ENCODE peak calls at places on chromosomes 3 and 15, in nine cellular contexts. E is lower lobe of right lung, T is ovary, R is psoas muscle, V is neural progenitor cell, G is RWPE2, L is ascending aorta, S is BE2C, U is testis. J is an unnamed sample. For H3K4me1 and H3K27me3, the result is how much of the 10 kb centered on the place peaks cover.

GRCh38 chr3:40499952-40500351 is 5.9 kb upstream of the ZNF620 start:
- DNase-seq in G (no peak), E (no peak), S (no peak), R (no peak), V (no peak), T (no peak), L (no peak), U (no peak), J (no peak)

GRCh38 chr3:194384569-194385001 is 14.5 kb downstream of the GP5 start:
- DNase-seq in E (no peak), U (no peak), S (no peak), R (no peak), L (peak), G (no peak), V (no peak), T (no peak), J (no peak)

GRCh38 chr3:14148041-14148985 is 23.5 kb downstream of the TMEM43 start:
- DNase-seq in V (peak), T (no peak), U (peak), E (no peak), S (peak), G (no peak), R (no peak), L (no peak), J (no peak)

GRCh38 chr3:37761043-37761442 is 100.6 kb upstream of the CTDSPL start:
- DNase-seq in R (no peak), S (no peak), L (no peak), G (no peak), T (no peak), V (no peak), U (no peak), E (no peak), J (no peak)

GRCh38 chr3:35639251-35640185 is at the start of gene ARPP21:
- DNase-seq in L (peak), R (peak), S (peak), T (no peak), V (peak), G (peak), E (peak), U (peak), J (peak)

GRCh38 chr3:5058463-5058862 is 63.6 kb upstream of the ARL8B start:
- DNase-seq in V (no peak), T (no peak), S (no peak), E (no peak), G (no peak), L (no peak), U (no peak), R (no peak), J (no peak)

GRCh38 chr3:68088216-68088615 is 433.8 kb upstream of the SUCLG2 start:
- DNase-seq in V (no peak), U (no peak), L (no peak), R (no peak), S (no peak), G (no peak), T (no peak), E (no peak), J (no peak)

GRCh38 chr3:14869877-14870563 is 51.3 kb downstream of the FGD5 start:
- DNase-seq in S (no peak), R (no peak), U (no peak), V (no peak), T (no peak), E (no peak), G (no peak), L (no peak), J (no peak)

GRCh38 chr3:15342945-15343344 is 10.6 kb upstream of the SH3BP5 start:
- DNase-seq in R (no peak), V (no peak), S (no peak), G (no peak), U (no peak), E (no peak), T (no peak), L (no peak), J (no peak)

GRCh38 chr3:158148218-158148617 is 38.3 kb downstream of the RSRC1 start:
- DNase-seq in L (no peak), V (no peak), E (no peak), U (no peak), S (no peak), T (no peak), G (no peak), R (no peak), J (no peak)

GRCh38 chr15:31272558-31273257 is 53.9 kb upstream of the KLF13 start:
- DNase-seq in G (peak), S (no peak), T (peak), E (no peak), V (no peak), R (peak), L (peak), U (peak), J (no peak)

DNA sequence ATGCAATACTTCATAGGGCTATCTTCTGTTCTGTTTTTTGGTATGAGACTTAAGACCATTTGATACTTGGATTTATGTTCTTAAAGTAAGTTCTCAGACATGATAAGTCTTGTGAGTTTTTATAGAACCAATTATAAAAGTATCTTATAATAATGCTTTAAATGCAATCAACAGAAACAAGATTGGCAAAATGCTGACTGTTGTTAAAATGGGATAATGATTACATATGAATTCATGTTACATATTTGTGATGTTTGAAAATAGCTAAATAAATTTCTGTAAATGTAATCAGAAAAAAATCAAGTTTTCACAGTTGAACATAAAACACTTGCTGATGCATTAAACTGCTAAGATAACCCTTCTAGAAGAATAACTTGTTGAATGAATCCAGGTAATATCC is 148.3 kb downstream of the PLCH1 start:
- DNase-seq in R (no peak), G (no peak), U (no peak), T (no peak), L (no peak), V (no peak), S (no peak), E (no peak), J (no peak)
- TF ChIP-seq CTCF in R (no peak), G (no peak), U (no peak), T (no peak), L (no peak), V (no peak), S (no peak), E (no peak), J (no peak)

GRCh38 chr3:102356506-102356905 is 78.3 kb upstream of the ZPLD1 start:
- DNase-seq in U (no peak), G (no peak), E (no peak), L (no peak), S (no peak), T (no peak), R (no peak), V (no peak), J (no peak)
- H3K4me1 ChIP-seq in U (under half), G (under half), E (under half), L (under half), S (under half), T (under half), R (under half), V (half or more), J (under half)

GRCh38 chr15:41505776-41506175 is 7.9 kb downstream of the LTK start:
- DNase-seq in S (no peak), L (no peak), U (no peak), V (no peak), T (no peak), G (no peak), E (no peak), R (no peak), J (no peak)

GRCh38 chr15:41507820-41508290 is 5.8 kb downstream of the LTK start:
- DNase-seq in T (no peak), R (no peak), G (no peak), E (no peak), U (peak), V (no peak), L (no peak), S (no peak), J (no peak)

GRCh38 chr15:41503669-41504010 is 10.0 kb downstream of the ITPKA start:
- DNase-seq in L (no peak), G (no peak), E (no peak), T (no peak), S (no peak), V (no peak), R (no peak), U (no peak), J (no peak)

GRCh38 chr15:41504751-41505492 is 8.7 kb downstream of the LTK start:
- DNase-seq in V (no peak), E (no peak), S (no peak), G (no peak), U (no peak), R (no peak), L (no peak), T (no peak), J (no peak)

DNA sequence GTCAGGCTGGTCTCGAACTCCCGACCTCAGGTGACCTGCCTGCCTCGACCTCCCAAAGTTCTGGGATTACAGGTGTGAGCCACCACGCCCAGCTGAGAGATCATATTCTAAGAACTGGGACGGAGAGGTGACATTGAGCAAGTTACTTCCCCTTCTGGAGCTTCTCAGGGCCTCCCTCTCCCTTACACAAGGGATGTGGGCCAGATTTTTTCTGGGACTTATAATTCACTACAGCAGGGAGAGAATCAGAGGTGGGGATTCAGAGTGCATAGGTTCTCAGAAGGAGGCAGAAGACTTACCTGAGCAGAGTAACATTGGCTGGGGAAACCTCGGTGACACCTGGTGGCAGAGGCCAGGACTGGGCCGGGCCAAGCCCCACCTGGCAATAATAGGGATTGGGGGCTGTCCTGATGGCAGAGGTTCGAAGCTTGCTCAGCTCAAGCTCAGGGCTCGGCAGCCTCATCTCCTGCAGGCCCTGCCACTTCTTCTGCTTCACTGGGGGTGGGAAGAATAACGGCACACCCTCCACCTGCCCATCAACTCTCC is 6.8 kb downstream of the LTK start:
- DNase-seq in R (no peak), E (no peak), U (no peak), L (no peak), V (no peak), T (no peak), G (no peak), S (no peak), J (no peak)
- H3K27me3 ChIP-seq in R (under half), E (under half), U (under half), L (under half), V (half or more), T (under half), G (under half), S (under half), J (under half)

DNA sequence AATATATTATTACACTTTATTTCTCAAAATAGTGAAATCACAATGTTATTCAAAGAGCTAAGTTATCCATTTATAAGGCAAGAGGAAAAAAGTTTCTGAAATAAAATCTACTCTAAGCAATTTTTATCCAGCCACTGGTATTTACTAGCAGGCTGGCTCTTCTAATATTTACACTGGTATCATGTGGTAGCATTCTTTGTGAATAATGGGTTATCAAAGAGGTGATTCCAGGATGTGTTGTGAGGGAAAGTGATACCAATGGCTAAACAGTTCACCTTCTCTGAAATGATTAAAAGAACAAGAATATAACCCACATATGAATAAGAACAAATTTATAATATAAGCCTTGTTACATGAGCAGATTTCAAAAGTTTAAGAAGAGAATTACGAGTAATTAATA is 44.1 kb downstream of the DHX36 start:
- DNase-seq in S (no peak), G (no peak), R (no peak), L (no peak), U (no peak), E (no peak), V (no peak), T (no peak), J (no peak)
- TF ChIP-seq CTCF in S (no peak), G (no peak), R (no peak), L (no peak), U (no peak), E (no peak), V (no peak), T (no peak), J (no peak)

DNA sequence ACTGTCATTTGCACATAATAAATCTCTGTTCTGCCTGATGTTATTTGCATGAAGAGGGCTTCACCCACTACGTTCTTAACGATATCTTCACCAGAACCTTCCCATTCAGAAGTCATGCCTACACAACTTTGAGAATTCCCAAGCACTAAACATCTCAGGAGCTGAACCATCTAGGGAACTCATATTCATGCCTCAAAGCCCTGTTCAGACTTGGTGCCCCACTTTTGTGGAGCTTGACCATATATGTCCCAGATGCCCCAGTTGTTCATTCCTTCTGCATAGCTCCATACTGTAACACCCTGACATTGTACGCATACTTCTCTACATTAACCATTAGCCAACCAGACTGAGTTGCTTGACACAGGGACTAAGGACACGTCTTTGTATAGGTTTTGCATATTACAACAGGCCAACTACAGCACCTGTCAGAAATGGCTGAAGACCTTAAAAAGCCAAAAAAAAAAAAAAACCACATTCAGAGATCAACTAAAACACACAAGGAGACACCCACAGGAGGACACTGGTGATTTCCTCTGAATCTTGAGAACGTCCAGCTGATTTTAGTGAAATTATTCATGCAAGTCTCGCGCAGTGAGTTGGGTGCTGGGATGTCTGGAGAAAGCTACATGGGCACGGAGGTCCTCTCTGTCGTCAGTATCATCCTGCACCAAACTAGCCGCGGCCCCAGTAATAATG is 141.5 kb downstream of the FOXP1 start:
- DNase-seq in E (no peak), S (no peak), T (no peak), L (no peak), G (no peak), V (no peak), U (no peak), R (no peak), J (no peak)
- H3K4me1 ChIP-seq in E (half or more), S (under half), T (under half), L (under half), G (half or more), V (under half), U (under half), R (under half), J (half or more)

GRCh38 chr15:58057559-58057958 is 8.0 kb downstream of the ALDH1A2 start:
- DNase-seq in L (no peak), R (no peak), T (no peak), G (no peak), V (no peak), E (no peak), U (no peak), S (no peak), J (no peak)

GRCh38 chr15:58052334-58052733 is 13.2 kb downstream of the ALDH1A2 start:
- DNase-seq in T (no peak), U (no peak), V (no peak), E (peak), S (no peak), G (no peak), R (no peak), L (no peak), J (no peak)

GRCh38 chr15:58056015-58056414 is 9.5 kb downstream of the ALDH1A2 start:
- DNase-seq in E (no peak), G (no peak), S (no peak), L (no peak), V (no peak), R (no peak), T (no peak), U (no peak), J (no peak)

GRCh38 chr15:58049520-58050227 is 15.8 kb downstream of the ALDH1A2 start:
- DNase-seq in G (no peak), T (no peak), E (no peak), V (peak), L (no peak), U (no peak), R (no peak), S (no peak), J (no peak)

DNA sequence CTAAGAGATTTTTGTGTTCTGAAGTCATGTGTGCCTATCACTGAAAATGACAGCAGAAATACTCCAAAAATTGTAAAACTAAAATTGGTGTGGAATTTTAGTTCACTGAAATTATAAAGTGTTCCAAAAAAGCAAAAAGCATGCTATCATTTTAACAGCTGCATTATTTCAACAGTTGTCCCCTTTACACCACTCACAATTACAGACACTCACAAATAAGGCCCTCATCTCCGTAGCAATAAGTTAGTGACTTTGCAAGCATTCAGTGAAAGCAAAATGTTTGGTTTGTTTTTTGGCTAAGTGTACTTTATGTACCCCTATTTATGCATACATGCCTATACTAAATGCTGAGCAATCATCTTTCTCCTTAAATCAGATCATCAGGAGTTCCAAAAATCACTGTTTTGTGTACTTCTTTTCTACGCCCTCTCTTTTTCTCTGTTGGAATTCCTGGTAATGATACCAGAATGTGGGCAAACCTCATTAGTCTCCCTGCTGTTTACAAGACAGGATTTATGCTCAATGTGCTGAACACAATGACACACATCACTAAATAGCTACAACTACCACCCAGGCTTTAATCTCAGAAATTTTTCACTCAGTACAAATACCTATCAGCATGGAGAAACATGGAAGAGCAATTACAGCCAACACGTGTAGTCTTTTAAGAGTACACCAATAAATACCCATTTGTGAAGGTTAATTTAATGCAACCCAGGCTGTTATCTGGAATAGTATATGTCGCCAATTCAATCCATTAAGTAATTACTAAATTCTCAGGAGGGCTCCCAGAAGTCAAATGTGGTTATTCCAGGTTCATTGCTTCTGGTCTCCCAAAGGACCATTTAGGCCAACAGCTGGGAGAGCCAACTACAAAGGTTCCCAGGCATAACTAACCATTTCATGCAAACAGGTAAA is 12.0 kb downstream of the ALDH1A2 start:
- DNase-seq in U (no peak), E (no peak), S (no peak), V (peak), L (no peak), T (no peak), G (no peak), R (no peak), J (no peak)
- H3K27me3 ChIP-seq in U (under half), E (under half), S (under half), V (under half), L (under half), T (under half), G (under half), R (under half), J (under half)

GRCh38 chr3:108511055-108511454 is 659 bp upstream of the MYH15 start:
- DNase-seq in V (no peak), G (no peak), E (no peak), R (no peak), S (no peak), L (no peak), U (no peak), T (no peak), J (no peak)

GRCh38 chr3:108511490-108511889 is 1.1 kb upstream of the MYH15 start:
- DNase-seq in E (no peak), S (no peak), G (no peak), T (no peak), R (no peak), U (no peak), L (no peak), V (no peak), J (no peak)

GRCh38 chr3:108509873-108510272 is 523 bp downstream of the MYH15 start:
- DNase-seq in S (peak), G (no peak), U (no peak), E (no peak), T (no peak), L (no peak), R (no peak), V (peak), J (no peak)

GRCh38 chr3:108509263-108509662 is 1.1 kb downstream of the MYH15 start:
- DNase-seq in T (no peak), E (no peak), G (no peak), U (no peak), S (peak), V (no peak), R (no peak), L (no peak), J (no peak)

GRCh38 chr3:108510496-108510895 is at the start of gene MYH15:
- DNase-seq in T (no peak), R (no peak), E (no peak), G (no peak), V (no peak), L (no peak), U (no peak), S (no peak), J (no peak)
- TF ChIP-seq CTCF in T (no peak), R (no peak), E (no peak), G (no peak), V (no peak), L (no peak), U (no peak), S (no peak), J (no peak)

J was measured in left lung.